ENCODE peak calls at places on chromosomes 7 and 10, in four cellular contexts. Y, E, O and N are unnamed samples.

GRCh38 chr7:77877800-77878199 is 79.2 kb downstream of the PHTF2 start:
- DNase-seq in Y (no peak), E (peak; percentile 83), O (no peak), N (no peak)

GRCh38 chr7:1040790-1041189 is 3.6 kb upstream of the GPR146 start:
- DNase-seq in Y (no peak), O (no peak), E (peak; percentile 32), N (no peak)

GRCh38 chr10:130043491-130043890 is 67.1 kb downstream of the C10orf143 start:
- DNase-seq in E (no peak), O (no peak), Y (no peak), N (no peak)

GRCh38 chr7:138161600-138162081 is 85.4 kb downstream of the AKR1D1 start:
- DNase-seq in E (peak; percentile 84), Y (peak; percentile 41), O (peak; percentile 97), N (peak; percentile 78)

GRCh38 chr10:30215631-30216030 is 133.4 kb downstream of the MTPAP start:
- DNase-seq in E (no peak), Y (no peak), O (no peak), N (no peak)

GRCh38 chr10:70494536-70494935 is 16.0 kb downstream of the PALD1 start:
- DNase-seq in O (no peak), Y (no peak), E (peak; percentile 43), N (no peak)

GRCh38 chr7:23242935-23243334 is 3.6 kb upstream of the GPNMB start:
- DNase-seq in E (no peak), Y (no peak), O (no peak), N (no peak)

GRCh38 chr7:130421685-130422084 is 19.1 kb downstream of the CEP41 start:
- DNase-seq in E (peak; percentile 70), O (no peak), Y (no peak), N (no peak)

GRCh38 chr7:141617280-141617679 is 66.1 kb downstream of the AGK start:
- DNase-seq in O (no peak), E (no peak), Y (no peak), N (no peak)

GRCh38 chr10:43809211-43809930 is 160.7 kb upstream of the ZNF32 start:
- DNase-seq in E (peak; percentile 97), O (no peak), Y (no peak), N (no peak)

GRCh38 chr7:148540041-148540738 is 50.4 kb upstream of the C7orf33 start:
- DNase-seq in Y (no peak), E (peak; percentile 79), O (no peak), N (no peak)